ENCODE peak calls at places on chromosomes 6 and 20, in four cellular contexts. One of them, this sample, is unnamed.

GRCh38 chr6:162730502-162730901 is 2.7 kb downstream of the PACRG start:
- DNase-seq in left ventricle myocardium inferior: no peak
- DNase-seq in BE2C: no peak
- DNase-seq in thyroid gland: no peak
- DNase-seq in this sample: no peak

GRCh38 chr20:21018576-21018975 is 87.6 kb downstream of the LINC00237 start:
- DNase-seq in left ventricle myocardium inferior: no peak
- DNase-seq in BE2C: no peak
- DNase-seq in thyroid gland: peak; percentile 82
- DNase-seq in this sample: no peak

GRCh38 chr20:47927385-47927851 is 142.1 kb upstream of the SULF2 start:
- DNase-seq in left ventricle myocardium inferior: no peak
- DNase-seq in BE2C: no peak
- DNase-seq in thyroid gland: no peak
- DNase-seq in this sample: peak; percentile 35

GRCh38 chr6:34115396-34116314 is 30.2 kb downstream of the GRM4 start:
- DNase-seq in left ventricle myocardium inferior: no peak
- DNase-seq in BE2C: no peak
- DNase-seq in thyroid gland: peak; percentile 41
- DNase-seq in this sample: no peak

GRCh38 chr6:1527098-1527497 is 82.6 kb upstream of the FOXC1 start:
- DNase-seq in left ventricle myocardium inferior: peak; percentile 65
- DNase-seq in BE2C: no peak
- DNase-seq in thyroid gland: peak; percentile 7
- DNase-seq in this sample: peak; percentile 37

GRCh38 chr20:41030536-41031242 is 2.1 kb downstream of the TOP1 start:
- DNase-seq in left ventricle myocardium inferior: no peak
- DNase-seq in BE2C: no peak
- DNase-seq in thyroid gland: no peak
- DNase-seq in this sample: peak; percentile 63

GRCh38 chr20:51695574-51696303 is 72.5 kb downstream of the ATP9A start:
- DNase-seq in left ventricle myocardium inferior: no peak
- DNase-seq in BE2C: no peak
- DNase-seq in thyroid gland: no peak
- DNase-seq in this sample: peak; percentile 77

GRCh38 chr20:46695888-46696287 is 6.6 kb upstream of the TP53RK start:
- DNase-seq in left ventricle myocardium inferior: no peak
- DNase-seq in BE2C: no peak
- DNase-seq in thyroid gland: no peak
- DNase-seq in this sample: peak; percentile 91

GRCh38 chr6:6390849-6391602 is 70.6 kb upstream of the F13A1 start:
- DNase-seq in left ventricle myocardium inferior: no peak
- DNase-seq in BE2C: no peak
- DNase-seq in thyroid gland: no peak
- DNase-seq in this sample: no peak

GRCh38 chr20:32528291-32528891 is 56.7 kb downstream of the NOL4L start:
- DNase-seq in left ventricle myocardium inferior: peak; percentile 73
- DNase-seq in BE2C: peak; percentile 61
- DNase-seq in thyroid gland: peak; percentile 49
- DNase-seq in this sample: no peak

GRCh38 chr20:9040874-9041524 is 27.9 kb upstream of the PLCB4 start:
- DNase-seq in left ventricle myocardium inferior: no peak
- DNase-seq in BE2C: no peak
- DNase-seq in thyroid gland: no peak
- DNase-seq in this sample: peak; percentile 67

GRCh38 chr6:35786810-35787209 is 6.0 kb downstream of the CLPSL1 start:
- DNase-seq in left ventricle myocardium inferior: no peak
- DNase-seq in BE2C: peak; percentile 28
- DNase-seq in thyroid gland: peak; percentile 22
- DNase-seq in this sample: no peak

GRCh38 chr6:149888659-149889058 is 9.3 kb downstream of the RAET1E start:
- DNase-seq in left ventricle myocardium inferior: no peak
- DNase-seq in BE2C: no peak
- DNase-seq in thyroid gland: peak; percentile 47
- DNase-seq in this sample: peak; percentile 79

GRCh38 chr6:25296217-25296905 is 17.2 kb downstream of the CARMIL1 start:
- DNase-seq in left ventricle myocardium inferior: no peak
- DNase-seq in BE2C: no peak
- DNase-seq in thyroid gland: no peak
- DNase-seq in this sample: no peak

GRCh38 chr6:3205913-3206312 is 21.5 kb downstream of the TUBB2B start:
- DNase-seq in left ventricle myocardium inferior: no peak
- DNase-seq in BE2C: no peak
- DNase-seq in thyroid gland: no peak
- DNase-seq in this sample: peak; percentile 98

GRCh38 chr20:32523613-32524218 is 61.4 kb downstream of the NOL4L start:
- DNase-seq in left ventricle myocardium inferior: no peak
- DNase-seq in BE2C: no peak
- DNase-seq in thyroid gland: no peak
- DNase-seq in this sample: no peak

DNA sequence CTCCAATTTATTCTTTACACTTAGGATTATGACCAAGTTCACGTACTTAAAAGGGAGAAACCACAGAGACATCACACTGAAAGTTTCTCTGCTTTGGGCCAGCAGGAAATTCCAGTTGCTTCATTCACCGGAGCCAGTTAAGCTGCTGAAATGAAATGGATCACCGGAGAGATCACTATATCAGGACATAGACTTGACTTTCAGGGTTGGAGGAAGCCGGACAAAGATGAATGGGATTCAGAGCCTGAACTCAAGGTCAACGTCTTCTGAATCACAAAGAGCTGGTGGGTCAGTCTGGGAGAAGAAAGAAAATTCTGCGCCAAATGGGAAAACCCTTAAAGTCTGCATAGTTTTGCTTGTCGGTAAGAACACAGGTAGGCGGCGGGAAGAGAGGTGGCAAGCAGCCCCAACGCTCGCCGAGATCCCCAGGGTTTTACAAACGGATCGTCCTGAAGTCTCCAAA is 81.9 kb upstream of the CCDC28A start:
- DNase-seq in left ventricle myocardium inferior: no peak
- DNase-seq in BE2C: no peak
- DNase-seq in thyroid gland: peak; percentile 36
- DNase-seq in this sample: peak; percentile 86
- H3K4me3 ChIP-seq in left ventricle myocardium inferior: peak overlapping the region; percentile 86
- H3K4me3 ChIP-seq in BE2C: peak overlapping the region; percentile 19
- H3K4me3 ChIP-seq in thyroid gland: peak overlapping the region; percentile 40
- H3K4me3 ChIP-seq in this sample: peak overlapping the region; percentile 79

GRCh38 chr6:48775157-48775556 is 664.2 kb upstream of the PTCHD4 start:
- DNase-seq in left ventricle myocardium inferior: no peak
- DNase-seq in BE2C: no peak
- DNase-seq in thyroid gland: no peak
- DNase-seq in this sample: peak; percentile 3

GRCh38 chr6:48777411-48777810 is 666.4 kb upstream of the PTCHD4 start:
- DNase-seq in left ventricle myocardium inferior: no peak
- DNase-seq in BE2C: no peak
- DNase-seq in thyroid gland: no peak
- DNase-seq in this sample: no peak

GRCh38 chr6:48774276-48774675 is 663.3 kb upstream of the PTCHD4 start:
- DNase-seq in left ventricle myocardium inferior: no peak
- DNase-seq in BE2C: no peak
- DNase-seq in thyroid gland: no peak
- DNase-seq in this sample: no peak
- H3K4me3 ChIP-seq in left ventricle myocardium inferior: no peak overlapping the region
- H3K4me3 ChIP-seq in BE2C: no peak overlapping the region
- H3K4me3 ChIP-seq in thyroid gland: no peak overlapping the region
- H3K4me3 ChIP-seq in this sample: no peak overlapping the region

DNA sequence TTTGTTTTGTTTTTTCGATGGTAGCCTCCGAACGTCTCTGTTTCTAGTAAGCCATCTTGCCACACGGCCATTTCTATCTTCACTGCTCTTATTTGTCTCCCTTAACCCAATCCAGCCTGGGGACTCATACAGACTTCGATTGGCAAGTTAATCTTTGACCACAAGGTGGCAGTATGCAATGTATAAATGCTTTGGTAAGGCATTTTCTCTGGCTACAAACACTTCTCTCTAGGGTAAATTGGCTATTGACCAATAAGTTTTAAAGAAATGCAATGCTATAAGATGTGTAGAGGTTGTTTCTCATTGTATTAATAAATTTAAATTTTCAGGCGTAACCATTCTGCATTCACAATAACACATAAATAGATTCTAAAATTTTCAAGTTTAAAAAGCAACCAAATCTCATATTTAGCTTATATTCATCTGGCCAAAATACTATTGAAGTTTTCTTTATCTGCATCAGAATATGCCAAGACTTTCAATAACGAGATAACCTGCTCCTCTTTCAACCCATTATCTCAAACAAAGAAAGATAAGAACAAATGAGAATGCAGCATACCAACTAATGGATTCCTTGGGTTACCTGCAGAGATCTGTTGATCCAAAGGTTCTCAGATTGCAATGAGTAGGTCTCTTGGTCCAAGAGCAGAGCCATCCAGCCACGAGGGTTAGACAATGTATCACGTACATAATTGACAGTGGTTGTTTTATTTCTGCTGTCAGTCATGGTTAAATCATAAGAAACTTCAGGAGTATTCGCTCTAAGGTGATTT is 231.9 kb downstream of the PKHD1 start:
- DNase-seq in left ventricle myocardium inferior: no peak
- DNase-seq in BE2C: peak; percentile 63
- DNase-seq in thyroid gland: no peak
- DNase-seq in this sample: peak; percentile 63
- H3K4me3 ChIP-seq in left ventricle myocardium inferior: no peak overlapping the region
- H3K4me3 ChIP-seq in BE2C: no peak overlapping the region
- H3K4me3 ChIP-seq in thyroid gland: no peak overlapping the region
- H3K4me3 ChIP-seq in this sample: no peak overlapping the region

GRCh38 chr6:79570129-79570801 is 33.0 kb upstream of the LCA5 start:
- DNase-seq in left ventricle myocardium inferior: no peak
- DNase-seq in BE2C: no peak
- DNase-seq in thyroid gland: peak; percentile 73
- DNase-seq in this sample: peak; percentile 22
- H3K4me3 ChIP-seq in left ventricle myocardium inferior: no peak overlapping the region
- H3K4me3 ChIP-seq in BE2C: no peak overlapping the region
- H3K4me3 ChIP-seq in thyroid gland: no peak overlapping the region
- H3K4me3 ChIP-seq in this sample: no peak overlapping the region